ENCODE peak calls at places on chromosomes 4 and X, in nine cellular contexts. D, J, K, O, M, C, U, N and E are unnamed samples.

GRCh38 chrX:18889982-18890381 is 93.9 kb downstream of the PHKA2 start:
- DNase-seq in O (no peak), N (no peak), C (no peak), J (no peak), D (no peak), M (no peak), K (no peak), U (no peak), E (no peak)

GRCh38 chrX:46978341-46979291 is 66.4 kb downstream of the JADE3 start:
- DNase-seq in O (no peak), C (peak; percentile 65), D (peak; percentile 75), K (peak; percentile 81), M (peak; percentile 75), J (peak; percentile 79), U (peak; percentile 68), N (peak; percentile 64), E (peak; percentile 87)

GRCh38 chrX:130704053-130705038 is 198.7 kb downstream of the ENOX2 start:
- DNase-seq in K (no peak), M (no peak), J (no peak), N (no peak), U (no peak), O (no peak), D (no peak), C (no peak), E (no peak)

GRCh38 chr4:70601422-70602039 is 9.5 kb downstream of the AMBN start:
- DNase-seq in K (peak; percentile 55), J (peak; percentile 64), N (peak; percentile 58), C (peak; percentile 19), U (peak; percentile 79), D (peak; percentile 85), O (no peak), M (no peak), E (peak; percentile 20)

GRCh38 chr4:122539861-122540465 is 80.9 kb downstream of the IL21 start:
- DNase-seq in N (no peak), U (no peak), M (no peak), C (no peak), J (no peak), D (no peak), K (no peak), O (no peak), E (no peak)

GRCh38 chr4:96164814-96165351 is 325.0 kb downstream of the PDHA2 start:
- DNase-seq in J (no peak), N (no peak), O (no peak), M (peak; percentile 80), D (no peak), K (no peak), C (no peak), U (no peak), E (no peak)

GRCh38 chr4:12041828-12042227 is 613.1 kb upstream of the HS3ST1 start:
- DNase-seq in D (no peak), O (no peak), C (no peak), M (no peak), U (no peak), J (no peak), N (no peak), K (no peak), E (no peak)

GRCh38 chrX:150607200-150607599 is 38.8 kb downstream of the MTM1 start:
- DNase-seq in J (no peak), D (no peak), U (no peak), C (no peak), N (no peak), O (no peak), K (no peak), M (no peak), E (no peak)

GRCh38 chr4:113674251-113674650 is 87.3 kb downstream of the CAMK2D start:
- DNase-seq in J (no peak), U (no peak), N (no peak), K (no peak), C (no peak), O (no peak), M (no peak), D (no peak), E (no peak)

GRCh38 chrX:46961574-46962279 is 49.5 kb downstream of the JADE3 start:
- DNase-seq in N (no peak), C (no peak), D (no peak), K (no peak), M (no peak), U (no peak), O (no peak), J (no peak), E (no peak)

GRCh38 chr4:65661469-65661868 is 8.8 kb downstream of the EPHA5 start:
- DNase-seq in D (peak; percentile 31), C (no peak), O (no peak), U (no peak), K (no peak), N (no peak), J (no peak), M (no peak), E (peak; percentile 69)

GRCh38 chrX:15664487-15665444 is at the start of gene CLTRN:
- DNase-seq in M (no peak), N (no peak), O (no peak), J (no peak), C (no peak), U (no peak), K (no peak), D (no peak), E (no peak)

GRCh38 chr4:94507708-94508107 is 56.0 kb downstream of the PDLIM5 start:
- DNase-seq in N (peak; percentile 22), J (no peak), K (peak; percentile 28), O (no peak), C (peak; percentile 36), U (peak; percentile 82), M (no peak), D (no peak), E (peak; percentile 80)

GRCh38 chr4:23213198-23213597 is 520.5 kb downstream of the GBA3 start:
- DNase-seq in C (no peak), N (no peak), D (no peak), J (no peak), M (no peak), K (no peak), U (no peak), O (no peak), E (no peak)

DNA sequence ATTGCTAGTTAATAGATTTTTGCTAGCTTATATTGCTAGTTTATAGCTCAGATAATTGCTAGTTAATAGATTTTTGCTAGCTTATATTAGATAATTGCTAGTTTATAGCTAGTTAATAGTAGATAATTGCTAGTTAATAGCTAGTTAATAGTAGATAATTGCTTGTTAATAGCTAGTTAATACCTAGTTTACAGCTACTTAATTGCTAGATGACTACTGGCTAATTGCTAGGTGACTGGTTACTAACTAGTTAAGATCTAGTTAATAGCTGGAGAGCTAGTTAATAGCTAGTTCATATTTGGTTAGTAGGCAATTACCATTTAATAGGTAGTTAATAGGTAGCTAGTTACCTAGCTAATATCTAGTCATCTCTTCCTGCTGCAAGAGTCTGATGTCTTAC is 633.8 kb upstream of the CT83 start:
- DNase-seq in J (no peak), M (no peak), N (no peak), C (no peak), O (no peak), K (no peak), U (no peak), D (no peak), E (no peak)
- H3K9me3 ChIP-seq in J (no peaks in the 10 kb centered on the region), M (peaks cover 3% of the 10 kb centered on the region), N (peaks cover 44% of the 10 kb centered on the region), C (no peaks in the 10 kb centered on the region), O (no peaks in the 10 kb centered on the region), K (no peaks in the 10 kb centered on the region), U (no peaks in the 10 kb centered on the region), D (no peaks in the 10 kb centered on the region), E (no peaks in the 10 kb centered on the region)

GRCh38 chrX:10600479-10600878 is 19.9 kb downstream of the MID1 start:
- DNase-seq in D (no peak), K (no peak), N (no peak), J (no peak), C (no peak), U (no peak), O (no peak), M (no peak), E (no peak)
- H3K4me1 ChIP-seq in D (peaks cover 8% of the 10 kb centered on the region), K (no peaks in the 10 kb centered on the region), N (peaks cover 21% of the 10 kb centered on the region), J (no peaks in the 10 kb centered on the region), C (no peaks in the 10 kb centered on the region), U (no peaks in the 10 kb centered on the region), O (no peaks in the 10 kb centered on the region), M (peaks cover 7% of the 10 kb centered on the region), E (peaks cover 8% of the 10 kb centered on the region)

DNA sequence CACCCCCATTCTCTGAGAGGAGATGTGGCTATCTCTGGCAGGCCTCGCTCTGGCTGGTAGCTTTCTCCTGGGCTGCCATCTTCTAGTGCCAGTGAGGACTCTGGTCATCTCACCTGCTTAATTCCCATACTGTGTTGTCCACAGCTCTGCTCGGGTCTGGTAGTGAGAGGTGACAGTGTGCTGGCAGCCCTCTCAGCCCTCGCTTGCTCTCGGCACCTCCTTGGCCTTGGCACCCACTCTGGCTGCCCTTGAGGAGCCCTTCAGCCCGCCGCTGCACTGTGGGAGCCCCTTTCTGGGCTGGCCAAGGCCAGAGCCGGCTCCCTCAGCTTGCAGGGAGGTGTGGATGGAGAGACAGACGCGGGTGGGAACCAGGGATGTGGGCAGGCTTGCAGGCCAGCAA is 52.7 kb downstream of the CPLX1 start:
- DNase-seq in J (no peak), M (no peak), O (no peak), D (no peak), K (no peak), U (no peak), C (no peak), N (no peak), E (no peak)
- H3K27ac ChIP-seq in J (no peak overlapping the region), M (no peak overlapping the region), O (peak overlapping the region; percentile 65), D (no peak overlapping the region), K (no peak overlapping the region), U (no peak overlapping the region), C (no peak overlapping the region), N (no peak overlapping the region), E (peak overlapping the region; percentile 33)

GRCh38 chr4:160685729-160686128 is 1478.1 kb downstream of the FSTL5 start:
- DNase-seq in C (no peak), U (no peak), O (no peak), K (no peak), D (no peak), M (no peak), J (no peak), N (no peak), E (no peak)
- H3K9me3 ChIP-seq in C (no peaks in the 10 kb centered on the region), U (no peaks in the 10 kb centered on the region), O (no peaks in the 10 kb centered on the region), K (no peaks in the 10 kb centered on the region), D (no peaks in the 10 kb centered on the region), M (no peaks in the 10 kb centered on the region), J (no peaks in the 10 kb centered on the region), N (no peaks in the 10 kb centered on the region), E (no peaks in the 10 kb centered on the region)